ENCODE peak calls at places on chromosomes 11 and 22, in four cellular contexts. S, N, I and T are unnamed samples.

GRCh38 chr11:104771782-104772181 is 126.5 kb downstream of the CASP12 start:
- DNase-seq in S (no peak), N (no peak), I (peak; percentile 34), T (no peak)

GRCh38 chr22:49192180-49192856 is 635.4 kb downstream of the BRD1 start:
- DNase-seq in S (no peak), N (no peak), I (no peak), T (no peak)

GRCh38 chr11:46693597-46694012 is 6.8 kb downstream of the ARHGAP1 start:
- DNase-seq in S (no peak), N (peak; percentile 22), I (peak; percentile 77), T (no peak)

GRCh38 chr11:19602406-19602805 is 110.2 kb upstream of the NAV2 start:
- DNase-seq in S (no peak), N (no peak), I (no peak), T (no peak)

GRCh38 chr11:70848243-70848750 is 404.1 kb downstream of the SHANK2 start:
- DNase-seq in S (no peak), N (no peak), I (no peak), T (no peak)

GRCh38 chr11:95567685-95568084 is 221.9 kb downstream of the FAM76B start:
- DNase-seq in S (no peak), N (peak; percentile 63), I (peak; percentile 59), T (no peak)

GRCh38 chr11:14635559-14635958 is 8.0 kb upstream of the PDE3B start:
- DNase-seq in S (no peak), N (no peak), I (no peak), T (no peak)

GRCh38 chr11:69487391-69487790 is 5.9 kb downstream of the LINC01488 start:
- DNase-seq in S (no peak), N (no peak), I (no peak), T (no peak)

DNA sequence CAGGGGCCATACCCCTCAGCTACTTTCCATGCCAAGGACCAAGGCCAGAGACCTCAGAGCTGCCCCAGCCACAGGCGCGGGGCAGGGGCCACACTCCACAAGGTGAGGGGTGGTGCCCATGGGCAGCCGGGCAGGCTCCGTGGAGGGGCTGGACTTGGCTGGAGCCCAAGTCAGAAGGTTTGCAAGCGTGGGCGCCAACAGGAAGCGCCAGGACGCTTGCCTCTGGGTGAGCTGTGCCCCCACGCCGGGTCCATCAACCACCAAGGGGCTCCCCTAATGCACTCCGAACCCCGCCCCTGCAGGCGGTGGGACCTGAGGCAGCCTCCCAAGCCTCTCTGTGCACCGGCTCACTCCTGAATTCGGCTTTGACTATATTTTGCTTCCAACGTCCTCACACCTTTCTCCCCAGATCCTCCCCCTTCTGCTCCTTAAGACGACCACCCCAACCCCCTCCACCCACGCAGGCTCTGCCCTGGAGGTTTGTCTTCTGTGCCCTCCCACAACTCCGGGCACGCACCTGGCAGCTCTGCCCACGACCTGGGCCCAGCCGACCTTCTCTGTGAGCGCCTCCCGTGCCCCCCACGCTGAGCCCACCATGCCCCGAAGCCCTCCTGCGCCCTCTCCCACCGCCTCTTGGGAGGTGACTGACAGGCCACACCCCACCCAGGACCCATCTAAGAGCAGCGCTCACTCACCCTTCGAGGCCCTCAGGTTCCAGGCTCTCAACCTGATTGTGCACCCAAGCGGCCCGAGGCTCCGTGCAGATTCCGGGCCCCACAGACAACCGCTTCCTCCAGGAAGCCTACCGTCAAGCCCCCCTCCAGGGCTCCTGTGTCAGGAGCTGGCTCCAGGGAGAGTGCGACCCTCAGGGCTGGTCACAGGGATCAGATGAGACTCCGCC is 2.6 kb upstream of the PKP3 start:
- DNase-seq in S (no peak), N (no peak), I (no peak), T (no peak)
- H3K14ac ChIP-seq in S (peak overlapping the region; percentile 97), N (no peak overlapping the region), I (peak overlapping the region; percentile 38), T (no peak overlapping the region)

DNA sequence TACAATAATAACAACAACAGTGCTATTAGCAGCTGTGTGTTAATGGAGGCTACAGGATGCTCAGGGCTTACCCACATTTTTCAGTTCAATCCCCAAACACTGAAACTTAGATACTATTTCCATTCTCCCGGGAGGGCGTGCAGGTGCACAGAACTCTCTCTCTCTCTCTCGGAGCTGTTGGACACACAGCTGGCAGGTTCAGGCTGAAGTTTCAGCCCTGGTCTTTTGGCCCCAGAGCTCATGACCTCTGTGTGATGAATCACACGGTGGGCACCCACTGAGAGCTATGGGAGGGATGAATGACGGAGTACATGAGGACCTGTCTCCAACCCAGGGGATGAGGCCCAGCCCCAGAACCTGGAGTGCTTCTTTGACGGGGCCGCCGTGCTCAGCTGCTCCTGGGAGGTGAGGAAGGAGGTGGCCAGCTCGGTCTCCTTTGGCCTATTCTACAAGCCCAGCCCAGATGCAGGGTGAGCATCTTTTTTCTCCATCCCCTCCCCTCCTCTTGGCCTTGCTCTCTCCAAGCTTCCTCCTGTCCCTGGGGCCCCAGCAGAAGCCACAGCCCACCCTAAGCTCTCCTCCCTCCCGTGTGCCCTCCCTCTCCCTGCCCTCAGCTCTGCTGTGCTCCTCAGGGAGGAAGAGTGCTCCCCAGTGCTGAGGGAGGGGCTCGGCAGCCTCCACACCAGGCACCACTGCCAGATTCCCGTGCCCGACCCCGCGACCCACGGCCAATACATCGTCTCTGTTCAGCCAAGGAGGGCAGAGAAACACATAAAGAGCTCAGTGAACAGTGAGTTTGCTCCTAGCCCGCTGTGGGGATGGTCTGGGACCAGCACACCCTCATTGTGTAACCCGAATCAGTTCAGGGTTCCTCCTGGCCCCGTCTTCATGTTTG is 16.9 kb downstream of the CSF2RB start:
- DNase-seq in S (no peak), N (no peak), I (no peak), T (peak; percentile 18)
- H3K18ac ChIP-seq in S (peak overlapping the region; percentile 6), N (no peak overlapping the region), I (no peak overlapping the region), T (no peak overlapping the region)

DNA sequence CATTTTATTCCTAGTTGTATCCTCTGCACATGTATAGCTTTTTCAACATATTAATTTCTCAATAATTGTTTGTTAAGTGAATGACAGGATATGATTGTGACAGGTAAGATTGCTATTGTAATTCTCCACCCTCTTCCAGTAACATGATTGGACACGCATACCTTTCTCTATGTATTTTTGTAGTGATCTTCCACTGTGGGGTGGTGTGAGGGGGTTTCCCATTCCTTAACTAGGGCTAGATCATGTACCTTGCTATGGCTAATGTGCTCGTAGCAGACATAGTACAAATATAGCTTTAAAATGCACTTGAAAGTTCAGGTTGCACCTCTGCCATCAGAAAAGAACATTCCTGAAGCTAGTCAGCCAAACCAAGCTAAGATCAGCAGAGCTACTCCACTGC is 2392.8 kb upstream of the RAG2 start:
- DNase-seq in S (no peak), N (no peak), I (no peak), T (no peak)
- H2BK120ac ChIP-seq in S (no peak overlapping the region), N (no peak overlapping the region), I (no peak overlapping the region), T (no peak overlapping the region)

GRCh38 chr22:37551981-37552380 is 8.3 kb upstream of the CDC42EP1 start:
- DNase-seq in S (no peak), N (no peak), I (no peak), T (no peak)

GRCh38 chr22:37553725-37554124 is 6.6 kb upstream of the CDC42EP1 start:
- DNase-seq in S (no peak), N (no peak), I (no peak), T (no peak)

GRCh38 chr22:37549704-37550059 is 10.6 kb upstream of the CDC42EP1 start:
- DNase-seq in S (no peak), N (peak; percentile 50), I (peak; percentile 60), T (no peak)

GRCh38 chr22:37555029-37555428 is 5.3 kb upstream of the CDC42EP1 start:
- DNase-seq in S (no peak), N (no peak), I (no peak), T (no peak)

GRCh38 chr22:37552560-37553163 is 7.6 kb upstream of the CDC42EP1 start:
- DNase-seq in S (peak; percentile 72), N (peak; percentile 55), I (peak; percentile 70), T (peak; percentile 75)
- H3K14ac ChIP-seq in S (no peak overlapping the region), N (peak overlapping the region; percentile 95), I (peak overlapping the region; percentile 80), T (no peak overlapping the region)

GRCh38 chr11:33774356-33775063 is at the start of gene FBXO3:
- DNase-seq in S (peak; percentile 86), N (peak; percentile 58), I (peak; percentile 74), T (peak; percentile 94)
- H3K18ac ChIP-seq in S (peak within 1 kb of the TSS; percentile 88), N (peak within 1 kb of the TSS; percentile 71), I (peak within 1 kb of the TSS; percentile 91), T (peak within 1 kb of the TSS; percentile 95)

GRCh38 chr22:45162531-45162930 is 1.2 kb upstream of the NUP50 start:
- DNase-seq in S (no peak), N (no peak), I (peak; percentile 63), T (no peak)

GRCh38 chr22:45163417-45164216 is at the start of gene NUP50:
- DNase-seq in S (peak; percentile 98), N (peak; percentile 96), I (peak; percentile 96), T (peak; percentile 96)

GRCh38 chr22:45163074-45163416 is 680 bp upstream of the NUP50 start:
- DNase-seq in S (no peak), N (peak; percentile 54), I (peak; percentile 67), T (peak; percentile 42)

GRCh38 chr22:45166935-45167334 is 3.2 kb downstream of the NUP50 start:
- DNase-seq in S (no peak), N (no peak), I (no peak), T (no peak)

DNA sequence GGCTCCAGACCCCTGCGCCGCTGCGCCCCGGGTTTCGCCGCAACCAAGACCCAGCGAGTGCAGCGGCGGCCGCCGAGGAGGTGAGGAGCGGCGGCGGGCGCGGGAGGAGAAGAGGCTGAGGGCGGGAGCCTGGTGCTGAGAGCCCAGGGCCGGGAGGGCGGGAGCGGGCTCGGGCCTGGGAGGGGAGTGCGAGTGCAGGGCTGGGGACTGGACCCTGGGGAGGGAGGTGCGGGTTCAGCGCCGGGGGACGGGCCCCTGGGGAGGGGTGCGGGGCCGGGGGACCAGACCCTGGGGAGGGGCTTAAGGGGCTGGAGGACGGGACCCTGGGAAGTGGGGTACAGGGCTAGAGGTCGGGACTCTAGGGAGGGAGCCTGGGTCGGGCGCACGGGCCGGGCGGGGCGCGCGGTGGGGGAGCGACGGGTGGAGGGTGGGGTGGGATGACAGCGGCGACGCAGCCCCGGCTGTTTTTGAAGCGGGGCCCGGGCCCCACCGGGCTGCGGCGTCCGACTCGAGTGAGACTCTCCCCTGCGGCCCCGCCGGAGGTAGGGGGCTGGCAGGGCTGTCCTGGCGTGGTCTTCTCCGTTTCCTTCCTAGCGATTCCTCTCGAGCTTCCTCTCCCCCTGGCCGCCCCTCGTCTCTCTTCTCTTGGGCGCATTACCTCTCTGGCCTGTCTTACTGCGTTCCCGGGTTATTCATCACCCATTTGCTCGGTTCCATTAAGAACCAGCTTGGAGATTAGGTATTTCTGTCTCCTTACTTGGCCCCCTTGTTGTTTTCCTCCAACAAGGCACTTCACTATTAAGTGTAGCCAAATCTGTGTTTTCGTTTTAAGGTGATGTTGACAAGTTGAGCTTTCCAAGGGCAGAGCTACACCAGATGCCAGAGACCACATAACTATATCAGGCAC is 745 bp downstream of the NUP50 start:
- DNase-seq in S (peak; percentile 12), N (no peak), I (peak; percentile 42), T (no peak)
- H2BK120ac ChIP-seq in S (peak overlapping the region; percentile 33), N (peak overlapping the region; percentile 11), I (peak overlapping the region; percentile 89), T (no peak overlapping the region)